ENCODE peak calls at places on chromosomes 13 and 19, in eight cellular contexts. Y is tibial artery, Q is A549, M is fibroblast of lung, R is GM23248, P is thoracic aorta, G is lung, Z is OCI-LY7. T is an unnamed sample.

GRCh38 chr13:36412736-36413135 is 19.6 kb upstream of the CCNA1 start:
- DNase-seq in Y (no peak), Q (no peak), M (peak; percentile 68), R (peak; percentile 38), P (no peak), G (no peak), Z (no peak), T (no peak)

GRCh38 chr19:3808420-3809143 is 22.4 kb upstream of the MATK start:
- DNase-seq in Y (no peak), Q (no peak), M (no peak), R (no peak), P (no peak), G (no peak), Z (no peak), T (no peak)

GRCh38 chr19:55673465-55673864 is 1.6 kb upstream of the EPN1 start:
- DNase-seq in Y (no peak), Q (no peak), M (no peak), R (no peak), P (no peak), G (no peak), Z (no peak), T (no peak)

GRCh38 chr19:16496613-16496983 is 404 bp downstream of the C19orf44 start:
- DNase-seq in Y (peak; percentile 49), Q (no peak), M (peak; percentile 67), R (peak; percentile 91), P (peak; percentile 20), G (no peak), Z (peak; percentile 15), T (peak; percentile 40)

GRCh38 chr13:89609318-89609717 is 1738.2 kb upstream of the MIR17HG start:
- DNase-seq in Y (no peak), Q (no peak), M (no peak), R (no peak), P (no peak), G (no peak), Z (no peak), T (no peak)

GRCh38 chr19:37876047-37876446 is 30.3 kb downstream of the WDR87 start:
- DNase-seq in Y (no peak), Q (no peak), M (no peak), R (no peak), P (no peak), G (no peak), Z (no peak), T (no peak)

GRCh38 chr13:70755411-70755810 is 647.2 kb upstream of the KLHL1 start:
- DNase-seq in Y (no peak), Q (no peak), M (no peak), R (no peak), P (no peak), G (no peak), Z (no peak), T (no peak)

GRCh38 chr19:48962029-48962848 is 2.9 kb upstream of the FTL start:
- DNase-seq in Y (no peak), Q (peak; percentile 94), M (no peak), R (peak; percentile 59), P (no peak), G (peak; percentile 79), Z (peak; percentile 83), T (peak; percentile 33)

GRCh38 chr13:41065098-41065497 is 3.8 kb downstream of the WBP4 start:
- DNase-seq in Y (no peak), Q (no peak), M (peak; percentile 80), R (peak; percentile 75), P (no peak), G (no peak), Z (no peak), T (peak; percentile 87)

GRCh38 chr19:55304279-55304978 is 20.6 kb downstream of the BRSK1 start:
- DNase-seq in Y (no peak), Q (peak; percentile 85), M (peak; percentile 23), R (peak; percentile 43), P (no peak), G (no peak), Z (peak; percentile 72), T (no peak)

GRCh38 chr13:74573654-74574053 is 439.4 kb upstream of the KLF12 start:
- DNase-seq in Y (no peak), Q (peak; percentile 9), M (no peak), R (no peak), P (no peak), G (no peak), Z (no peak), T (no peak)

GRCh38 chr19:15107056-15108010 is at the start of gene SYDE1:
- DNase-seq in Y (no peak), Q (peak; percentile 33), M (peak; percentile 68), R (peak; percentile 72), P (no peak), G (no peak), Z (no peak), T (peak; percentile 86)

GRCh38 chr19:16160943-16161560 is 12.3 kb downstream of the CIB3 start:
- DNase-seq in Y (no peak), Q (peak; percentile 60), M (peak; percentile 82), R (peak; percentile 83), P (no peak), G (no peak), Z (no peak), T (peak; percentile 57)

GRCh38 chr13:76769238-76769859 is 116.9 kb downstream of the KCTD12 start:
- DNase-seq in Y (no peak), Q (no peak), M (peak; percentile 19), R (no peak), P (no peak), G (no peak), Z (no peak), T (no peak)

GRCh38 chr13:61151062-61151461 is 264.6 kb downstream of the PCDH20 start:
- DNase-seq in Y (no peak), Q (no peak), M (no peak), R (no peak), P (no peak), G (no peak), Z (no peak), T (no peak)

GRCh38 chr13:23609414-23610186 is 39.4 kb downstream of the TNFRSF19 start:
- DNase-seq in Y (peak; percentile 47), Q (no peak), M (peak; percentile 77), R (peak; percentile 68), P (no peak), G (peak; percentile 57), Z (no peak), T (peak; percentile 67)

GRCh38 chr19:54364775-54365257 is at the start of gene LAIR1:
- DNase-seq in Y (peak; percentile 41), Q (no peak), M (no peak), R (no peak), P (no peak), G (no peak), Z (peak; percentile 59), T (no peak)

GRCh38 chr13:94138831-94139230 is 340.7 kb downstream of the DCT start:
- DNase-seq in Y (no peak), Q (no peak), M (no peak), R (no peak), P (no peak), G (no peak), Z (no peak), T (no peak)

GRCh38 chr19:34428549-34429285 is 536 bp downstream of the UBA2 start:
- DNase-seq in Y (peak; percentile 51), Q (peak; percentile 52), M (peak; percentile 40), R (peak; percentile 77), P (no peak), G (no peak), Z (peak; percentile 43), T (peak; percentile 84)

GRCh38 chr19:7742991-7743390 is 4.3 kb downstream of the CD209 start:
- DNase-seq in Y (no peak), Q (no peak), M (no peak), R (no peak), P (no peak), G (no peak), Z (no peak), T (no peak)
- H3K4me1 ChIP-seq in Y (no peaks in the 10 kb centered on the region), Q (no peaks in the 10 kb centered on the region), M (no peaks in the 10 kb centered on the region), R (no peaks in the 10 kb centered on the region), P (no peaks in the 10 kb centered on the region), G (no peaks in the 10 kb centered on the region), Z (peaks cover 12% of the 10 kb centered on the region), T (no peaks in the 10 kb centered on the region)

GRCh38 chr19:2617393-2618165 is 84.9 kb downstream of the GNG7 start:
- DNase-seq in Y (no peak), Q (no peak), M (no peak), R (no peak), P (no peak), G (no peak), Z (no peak), T (no peak)
- H3K4me1 ChIP-seq in Y (no peaks in the 10 kb centered on the region), Q (peaks cover 12% of the 10 kb centered on the region), M (no peaks in the 10 kb centered on the region), R (peaks cover 8% of the 10 kb centered on the region), P (peaks cover 8% of the 10 kb centered on the region), G (peaks cover 15% of the 10 kb centered on the region), Z (peaks cover 88% of the 10 kb centered on the region), T (peaks cover 13% of the 10 kb centered on the region)

GRCh38 chr19:18742324-18742723 is 48.8 kb downstream of the COMP start:
- DNase-seq in Y (no peak), Q (no peak), M (no peak), R (no peak), P (no peak), G (no peak), Z (no peak), T (no peak)

GRCh38 chr19:18742838-18743237 is 48.3 kb downstream of the COMP start:
- DNase-seq in Y (no peak), Q (no peak), M (no peak), R (no peak), P (no peak), G (no peak), Z (no peak), T (no peak)

GRCh38 chr19:18744019-18744418 is 47.1 kb downstream of the COMP start:
- DNase-seq in Y (no peak), Q (no peak), M (no peak), R (no peak), P (no peak), G (no peak), Z (no peak), T (no peak)

GRCh38 chr19:18741566-18742121 is 49.5 kb downstream of the COMP start:
- DNase-seq in Y (no peak), Q (no peak), M (no peak), R (no peak), P (no peak), G (peak; percentile 79), Z (no peak), T (no peak)

GRCh38 chr19:18743281-18743825 is 47.8 kb downstream of the COMP start:
- DNase-seq in Y (no peak), Q (no peak), M (peak; percentile 58), R (no peak), P (no peak), G (peak; percentile 59), Z (no peak), T (no peak)
- H3K4me1 ChIP-seq in Y (no peaks in the 10 kb centered on the region), Q (no peaks in the 10 kb centered on the region), M (no peaks in the 10 kb centered on the region), R (no peaks in the 10 kb centered on the region), P (no peaks in the 10 kb centered on the region), G (peaks cover 23% of the 10 kb centered on the region), Z (no peaks in the 10 kb centered on the region), T (no peaks in the 10 kb centered on the region)

GRCh38 chr19:17997969-17998826 is 9.8 kb upstream of the ARRDC2 start:
- DNase-seq in Y (no peak), Q (peak; percentile 86), M (no peak), R (peak; percentile 82), P (no peak), G (no peak), Z (peak; percentile 82), T (peak; percentile 19)

GRCh38 chr19:17996826-17997316 is 11.1 kb upstream of the ARRDC2 start:
- DNase-seq in Y (peak; percentile 84), Q (peak; percentile 76), M (peak; percentile 29), R (peak; percentile 82), P (no peak), G (peak; percentile 88), Z (peak; percentile 84), T (peak; percentile 92)

GRCh38 chr19:17999685-18000479 is 8.1 kb upstream of the ARRDC2 start:
- DNase-seq in Y (no peak), Q (no peak), M (no peak), R (no peak), P (no peak), G (no peak), Z (no peak), T (no peak)

GRCh38 chr19:18000480-18000980 is 7.4 kb upstream of the ARRDC2 start:
- DNase-seq in Y (no peak), Q (no peak), M (no peak), R (no peak), P (no peak), G (no peak), Z (no peak), T (no peak)

GRCh38 chr19:17998827-17999150 is 9.2 kb upstream of the ARRDC2 start:
- DNase-seq in Y (no peak), Q (no peak), M (no peak), R (no peak), P (no peak), G (no peak), Z (no peak), T (no peak)
- H3K4me1 ChIP-seq in Y (no peaks in the 10 kb centered on the region), Q (peaks cover 29% of the 10 kb centered on the region), M (peaks cover 2% of the 10 kb centered on the region), R (peaks cover 9% of the 10 kb centered on the region), P (peaks cover 22% of the 10 kb centered on the region), G (peaks cover 2% of the 10 kb centered on the region), Z (peaks cover 38% of the 10 kb centered on the region), T (peaks cover 7% of the 10 kb centered on the region)